ENCODE peak calls at places on chromosomes 13 and 19, in four cellular contexts. One of them, this sample, is unnamed.

GRCh38 chr13:24270639-24271131 is 38.7 kb upstream of the C1QTNF9 start:
- DNase-seq in HCT116: no peak
- DNase-seq in prostate gland: no peak
- DNase-seq in GM23338: peak
- DNase-seq in this sample: peak

GRCh38 chr13:69970521-69970920 is 137.1 kb upstream of the ATXN8OS start:
- DNase-seq in HCT116: no peak
- DNase-seq in prostate gland: no peak
- DNase-seq in GM23338: peak
- DNase-seq in this sample: no peak

GRCh38 chr19:21586341-21587116 is 81.1 kb downstream of the ZNF429 start:
- DNase-seq in GM23338: peak
- DNase-seq in prostate gland: peak
- DNase-seq in HCT116: no peak
- DNase-seq in this sample: peak

GRCh38 chr19:42606660-42607351 is 12.1 kb upstream of the CEACAM8 start:
- DNase-seq in prostate gland: peak
- DNase-seq in HCT116: peak
- DNase-seq in GM23338: peak
- DNase-seq in this sample: peak

GRCh38 chr13:71751074-71751473 is 115.9 kb downstream of the DACH1 start:
- DNase-seq in prostate gland: no peak
- DNase-seq in GM23338: no peak
- DNase-seq in HCT116: no peak
- DNase-seq in this sample: no peak

GRCh38 chr13:114310961-114311360 is 3.3 kb upstream of the CHAMP1 start:
- DNase-seq in prostate gland: no peak
- DNase-seq in HCT116: no peak
- DNase-seq in GM23338: no peak
- DNase-seq in this sample: no peak

GRCh38 chr13:75365724-75366173 is 116.2 kb downstream of the TBC1D4 start:
- DNase-seq in HCT116: peak
- DNase-seq in GM23338: peak
- DNase-seq in prostate gland: no peak
- DNase-seq in this sample: no peak

GRCh38 chr19:5504115-5504514 is 48.9 kb downstream of the ZNRF4 start:
- DNase-seq in HCT116: no peak
- DNase-seq in GM23338: peak
- DNase-seq in prostate gland: no peak
- DNase-seq in this sample: no peak

GRCh38 chr19:53520547-53521372 is 17.2 kb upstream of the ZNF331 start:
- DNase-seq in prostate gland: peak
- DNase-seq in GM23338: peak
- DNase-seq in HCT116: no peak
- DNase-seq in this sample: peak

GRCh38 chr13:114325729-114326128 is 11.4 kb downstream of the CHAMP1 start:
- DNase-seq in GM23338: no peak
- DNase-seq in HCT116: no peak
- DNase-seq in prostate gland: no peak
- DNase-seq in this sample: no peak

GRCh38 chr13:73417012-73417615 is 358.3 kb downstream of the KLF5 start:
- DNase-seq in GM23338: peak
- DNase-seq in HCT116: peak
- DNase-seq in prostate gland: no peak
- DNase-seq in this sample: no peak

GRCh38 chr13:19117913-19118739 is 63.5 kb downstream of the TUBA3C start:
- DNase-seq in GM23338: no peak
- DNase-seq in HCT116: no peak
- DNase-seq in prostate gland: no peak
- DNase-seq in this sample: no peak

GRCh38 chr13:40460116-40460515 is 206.3 kb downstream of the FOXO1 start:
- DNase-seq in HCT116: no peak
- DNase-seq in prostate gland: no peak
- DNase-seq in GM23338: no peak
- DNase-seq in this sample: no peak

GRCh38 chr13:105638446-105638845 is 897.0 kb downstream of the EFNB2 start:
- DNase-seq in prostate gland: no peak
- DNase-seq in GM23338: no peak
- DNase-seq in HCT116: no peak
- DNase-seq in this sample: no peak

GRCh38 chr13:77325371-77325941 is 1.4 kb downstream of the MYCBP2 start:
- DNase-seq in prostate gland: no peak
- DNase-seq in GM23338: peak
- DNase-seq in HCT116: no peak
- DNase-seq in this sample: no peak

GRCh38 chr13:33678906-33679657 is 138.9 kb upstream of the RFC3 start:
- DNase-seq in prostate gland: no peak
- DNase-seq in GM23338: peak
- DNase-seq in HCT116: no peak
- DNase-seq in this sample: peak

GRCh38 chr13:29885967-29886366 is 35.5 kb upstream of the UBL3 start:
- DNase-seq in GM23338: no peak
- DNase-seq in prostate gland: no peak
- DNase-seq in HCT116: no peak
- DNase-seq in this sample: no peak

GRCh38 chr19:34556500-34556899 is 74.9 kb downstream of the WTIP start:
- DNase-seq in GM23338: peak
- DNase-seq in prostate gland: no peak
- DNase-seq in HCT116: peak
- DNase-seq in this sample: peak

GRCh38 chr13:83333614-83334388 is 548.5 kb downstream of the SLITRK1 start:
- DNase-seq in prostate gland: no peak
- DNase-seq in GM23338: no peak
- DNase-seq in HCT116: no peak
- DNase-seq in this sample: no peak

GRCh38 chr19:46466536-46467199 is 4.7 kb downstream of the PNMA8A start:
- DNase-seq in prostate gland: no peak
- DNase-seq in HCT116: no peak
- DNase-seq in GM23338: no peak
- DNase-seq in this sample: peak

GRCh38 chr19:9608912-9609311 is 12.1 kb downstream of the ZNF561 start:
- DNase-seq in HCT116: no peak
- DNase-seq in GM23338: no peak
- DNase-seq in prostate gland: no peak
- DNase-seq in this sample: no peak
- TF ChIP-seq POLR2AphosphoS5 in HCT116: no peak
- TF ChIP-seq POLR2AphosphoS5 in GM23338: no peak
- TF ChIP-seq POLR2AphosphoS5 in prostate gland: no peak
- TF ChIP-seq POLR2AphosphoS5 in this sample: no peak

DNA sequence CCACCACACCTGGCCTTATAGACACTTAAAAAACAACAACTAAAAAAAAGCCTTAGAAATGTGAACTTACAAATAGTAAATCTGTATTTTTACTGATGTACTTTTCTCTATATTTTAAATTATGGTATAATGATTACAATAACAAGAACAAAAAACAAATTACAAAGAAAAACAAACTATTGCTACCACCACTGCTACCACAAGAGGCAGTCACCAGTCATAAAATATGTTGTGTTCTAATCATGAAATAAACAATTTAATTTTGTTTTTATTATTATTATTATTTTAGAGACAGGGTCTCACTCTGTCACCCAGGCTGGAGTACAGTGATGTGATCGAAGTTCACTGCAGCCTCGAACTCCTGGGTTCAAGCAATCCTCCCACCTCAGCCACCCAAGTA is 72.2 kb downstream of the DIAPH3 start:
- DNase-seq in GM23338: no peak
- DNase-seq in prostate gland: no peak
- DNase-seq in HCT116: no peak
- DNase-seq in this sample: no peak
- TF ChIP-seq CTCF in GM23338: no peak
- TF ChIP-seq CTCF in prostate gland: no peak
- TF ChIP-seq CTCF in HCT116: no peak
- TF ChIP-seq CTCF in this sample: no peak

GRCh38 chr19:1524206-1524971 is 512 bp downstream of the PLK5 start:
- DNase-seq in HCT116: no peak
- DNase-seq in GM23338: no peak
- DNase-seq in prostate gland: no peak
- DNase-seq in this sample: no peak

GRCh38 chr19:1523412-1524205 is at the start of gene PLK5:
- DNase-seq in GM23338: peak
- DNase-seq in prostate gland: no peak
- DNase-seq in HCT116: no peak
- DNase-seq in this sample: no peak

GRCh38 chr19:1522061-1522460 is 1.8 kb upstream of the PLK5 start:
- DNase-seq in HCT116: no peak
- DNase-seq in prostate gland: no peak
- DNase-seq in GM23338: no peak
- DNase-seq in this sample: no peak

GRCh38 chr19:1521636-1522035 is 2.2 kb upstream of the PLK5 start:
- DNase-seq in GM23338: no peak
- DNase-seq in prostate gland: no peak
- DNase-seq in HCT116: no peak
- DNase-seq in this sample: no peak

GRCh38 chr19:1522838-1523237 is 1.0 kb upstream of the PLK5 start:
- DNase-seq in HCT116: no peak
- DNase-seq in prostate gland: no peak
- DNase-seq in GM23338: no peak
- DNase-seq in this sample: no peak
- H3K4me3 ChIP-seq in HCT116: no peak
- H3K4me3 ChIP-seq in prostate gland: no peak
- H3K4me3 ChIP-seq in GM23338: no peak
- H3K4me3 ChIP-seq in this sample: no peak

GRCh38 chr19:31352296-31352781 is 3.1 kb upstream of the TSHZ3 start:
- DNase-seq in prostate gland: no peak
- DNase-seq in GM23338: peak
- DNase-seq in HCT116: no peak
- DNase-seq in this sample: no peak
- TF ChIP-seq POLR2AphosphoS5 in prostate gland: no peak
- TF ChIP-seq POLR2AphosphoS5 in GM23338: peak
- TF ChIP-seq POLR2AphosphoS5 in HCT116: no peak
- TF ChIP-seq POLR2AphosphoS5 in this sample: no peak

GRCh38 chr19:52492201-52492960 is 35.1 kb upstream of the ZNF808 start:
- DNase-seq in GM23338: peak
- DNase-seq in HCT116: no peak
- DNase-seq in prostate gland: no peak
- DNase-seq in this sample: no peak
- TF ChIP-seq CTCF in GM23338: peak
- TF ChIP-seq CTCF in HCT116: no peak
- TF ChIP-seq CTCF in prostate gland: no peak
- TF ChIP-seq CTCF in this sample: no peak

GRCh38 chr19:41587101-41587837 is 11.3 kb downstream of the CEACAM21 start:
- DNase-seq in HCT116: no peak
- DNase-seq in prostate gland: no peak
- DNase-seq in GM23338: no peak
- DNase-seq in this sample: no peak
- H3K4me3 ChIP-seq in HCT116: no peak
- H3K4me3 ChIP-seq in prostate gland: no peak
- H3K4me3 ChIP-seq in GM23338: no peak
- H3K4me3 ChIP-seq in this sample: no peak

DNA sequence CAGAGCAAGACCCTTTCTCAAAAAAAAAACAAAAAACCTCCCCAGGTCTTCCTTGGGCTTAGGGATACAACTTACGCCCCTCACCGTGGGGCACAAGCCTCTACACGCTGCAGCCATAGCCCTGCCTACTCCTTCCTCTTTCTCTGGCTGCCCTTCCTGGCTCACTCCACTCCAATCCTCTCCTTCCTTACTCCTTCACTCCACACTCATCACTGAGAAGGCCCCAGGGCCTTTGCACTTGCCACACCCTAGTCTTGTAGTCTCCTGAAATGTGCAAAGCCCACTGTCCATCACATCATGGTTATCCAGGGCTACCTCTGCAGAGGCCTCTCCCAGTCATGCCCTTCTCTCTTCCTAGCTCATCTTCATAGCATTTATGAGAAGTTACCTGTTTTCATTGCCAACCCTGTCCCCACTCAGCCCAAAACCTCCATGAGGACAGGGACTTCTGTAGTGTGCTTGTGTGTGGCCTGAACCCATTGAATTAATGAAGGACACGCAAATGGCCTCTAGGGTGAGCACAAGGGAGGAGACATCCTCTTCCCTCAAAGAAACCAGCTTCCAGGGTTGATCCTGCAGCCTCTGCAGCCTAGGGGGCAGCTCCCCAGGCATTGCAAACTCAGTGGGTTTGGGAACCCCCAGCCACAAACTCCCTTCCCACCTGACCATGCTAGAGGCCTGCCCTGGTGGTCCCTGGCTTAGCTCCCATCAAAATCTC is 7.9 kb upstream of the HSH2D start:
- DNase-seq in GM23338: no peak
- DNase-seq in prostate gland: no peak
- DNase-seq in HCT116: no peak
- DNase-seq in this sample: no peak
- TF ChIP-seq POLR2AphosphoS5 in GM23338: no peak
- TF ChIP-seq POLR2AphosphoS5 in prostate gland: no peak
- TF ChIP-seq POLR2AphosphoS5 in HCT116: no peak
- TF ChIP-seq POLR2AphosphoS5 in this sample: no peak

GRCh38 chr19:50155520-50156109 is 7.5 kb downstream of the IZUMO2 start:
- DNase-seq in HCT116: no peak
- DNase-seq in GM23338: peak
- DNase-seq in prostate gland: no peak
- DNase-seq in this sample: no peak
- TF ChIP-seq CTCF in HCT116: no peak
- TF ChIP-seq CTCF in GM23338: peak
- TF ChIP-seq CTCF in prostate gland: no peak
- TF ChIP-seq CTCF in this sample: no peak

GRCh38 chr13:99378985-99379734 is 72.0 kb upstream of the GPR183 start:
- DNase-seq in HCT116: no peak
- DNase-seq in GM23338: peak
- DNase-seq in prostate gland: no peak
- DNase-seq in this sample: no peak

GRCh38 chr13:99376924-99377323 is 69.7 kb upstream of the GPR183 start:
- DNase-seq in prostate gland: no peak
- DNase-seq in HCT116: no peak
- DNase-seq in GM23338: no peak
- DNase-seq in this sample: no peak

GRCh38 chr13:99376132-99376531 is 68.9 kb upstream of the GPR183 start:
- DNase-seq in GM23338: no peak
- DNase-seq in HCT116: no peak
- DNase-seq in prostate gland: no peak
- DNase-seq in this sample: no peak

GRCh38 chr13:99375806-99376080 is 68.5 kb upstream of the GPR183 start:
- DNase-seq in prostate gland: no peak
- DNase-seq in GM23338: no peak
- DNase-seq in HCT116: no peak
- DNase-seq in this sample: no peak

GRCh38 chr13:99377641-99378040 is 70.4 kb upstream of the GPR183 start:
- DNase-seq in prostate gland: no peak
- DNase-seq in GM23338: no peak
- DNase-seq in HCT116: no peak
- DNase-seq in this sample: no peak
- H3K4me3 ChIP-seq in prostate gland: no peak
- H3K4me3 ChIP-seq in GM23338: no peak
- H3K4me3 ChIP-seq in HCT116: no peak
- H3K4me3 ChIP-seq in this sample: no peak